ENCODE peak calls at places on chromosomes 4 and X, in seven cellular contexts. One of them, this sample, is unnamed.
A peak's percentile ranks its signal among the peaks of the same experiment; 100 is the strongest.

GRCh38 chr4:70564033-70564432 is 28.0 kb upstream of the AMBN start:
- DNase-seq in activated CD8-positive, alpha-beta memory T cell treated with anti-CD3 and anti-CD28 coated beads, Interleukin-2, amount 50 U/mL, for 4 hours: no peak
- DNase-seq in foreskin keratinocyte: no peak
- DNase-seq in aorta: no peak
- DNase-seq in nucleus accumbens: no peak
- DNase-seq in HS-5: no peak
- DNase-seq in T-cell: no peak
- DNase-seq in this sample: no peak

GRCh38 chrX:132294776-132295495 is 75.7 kb upstream of the RAP2C start:
- DNase-seq in activated CD8-positive, alpha-beta memory T cell treated with anti-CD3 and anti-CD28 coated beads, Interleukin-2, amount 50 U/mL, for 4 hours: no peak
- DNase-seq in foreskin keratinocyte: peak; percentile 17
- DNase-seq in aorta: no peak
- DNase-seq in nucleus accumbens: no peak
- DNase-seq in HS-5: no peak
- DNase-seq in T-cell: no peak
- DNase-seq in this sample: no peak

GRCh38 chr4:82905205-82905604 is 4.7 kb downstream of the THAP9 start:
- DNase-seq in activated CD8-positive, alpha-beta memory T cell treated with anti-CD3 and anti-CD28 coated beads, Interleukin-2, amount 50 U/mL, for 4 hours: no peak
- DNase-seq in foreskin keratinocyte: peak; percentile 69
- DNase-seq in aorta: no peak
- DNase-seq in nucleus accumbens: no peak
- DNase-seq in HS-5: no peak
- DNase-seq in T-cell: no peak
- DNase-seq in this sample: no peak

GRCh38 chrX:10397349-10397748 is 223.0 kb downstream of the MID1 start:
- DNase-seq in activated CD8-positive, alpha-beta memory T cell treated with anti-CD3 and anti-CD28 coated beads, Interleukin-2, amount 50 U/mL, for 4 hours: no peak
- DNase-seq in foreskin keratinocyte: no peak
- DNase-seq in aorta: no peak
- DNase-seq in nucleus accumbens: no peak
- DNase-seq in HS-5: no peak
- DNase-seq in T-cell: no peak
- DNase-seq in this sample: no peak

GRCh38 chr4:137660211-137660610 is 127.9 kb upstream of the PCDH18 start:
- DNase-seq in activated CD8-positive, alpha-beta memory T cell treated with anti-CD3 and anti-CD28 coated beads, Interleukin-2, amount 50 U/mL, for 4 hours: no peak
- DNase-seq in foreskin keratinocyte: no peak
- DNase-seq in aorta: no peak
- DNase-seq in nucleus accumbens: no peak
- DNase-seq in HS-5: no peak
- DNase-seq in T-cell: no peak
- DNase-seq in this sample: no peak

GRCh38 chrX:30906726-30907125 is 17.7 kb upstream of the TAB3 start:
- DNase-seq in activated CD8-positive, alpha-beta memory T cell treated with anti-CD3 and anti-CD28 coated beads, Interleukin-2, amount 50 U/mL, for 4 hours: no peak
- DNase-seq in foreskin keratinocyte: peak; percentile 71
- DNase-seq in aorta: no peak
- DNase-seq in nucleus accumbens: no peak
- DNase-seq in HS-5: peak; percentile 50
- DNase-seq in T-cell: no peak
- DNase-seq in this sample: no peak

GRCh38 chr4:30825008-30825765 is 105.0 kb downstream of the PCDH7 start:
- DNase-seq in activated CD8-positive, alpha-beta memory T cell treated with anti-CD3 and anti-CD28 coated beads, Interleukin-2, amount 50 U/mL, for 4 hours: no peak
- DNase-seq in foreskin keratinocyte: peak; percentile 35
- DNase-seq in aorta: no peak
- DNase-seq in nucleus accumbens: no peak
- DNase-seq in HS-5: no peak
- DNase-seq in T-cell: no peak
- DNase-seq in this sample: no peak

GRCh38 chr4:33025236-33025635 is 2305.1 kb downstream of the PCDH7 start:
- DNase-seq in activated CD8-positive, alpha-beta memory T cell treated with anti-CD3 and anti-CD28 coated beads, Interleukin-2, amount 50 U/mL, for 4 hours: no peak
- DNase-seq in foreskin keratinocyte: peak; percentile 20
- DNase-seq in aorta: no peak
- DNase-seq in nucleus accumbens: no peak
- DNase-seq in HS-5: no peak
- DNase-seq in T-cell: no peak
- DNase-seq in this sample: no peak

GRCh38 chr4:78428996-78429395 is 122.6 kb upstream of the ANXA3 start:
- DNase-seq in activated CD8-positive, alpha-beta memory T cell treated with anti-CD3 and anti-CD28 coated beads, Interleukin-2, amount 50 U/mL, for 4 hours: no peak
- DNase-seq in foreskin keratinocyte: no peak
- DNase-seq in aorta: no peak
- DNase-seq in nucleus accumbens: no peak
- DNase-seq in HS-5: no peak
- DNase-seq in T-cell: no peak
- DNase-seq in this sample: no peak

GRCh38 chrX:6777211-6778002 is 242.5 kb upstream of the VCX3A start:
- DNase-seq in activated CD8-positive, alpha-beta memory T cell treated with anti-CD3 and anti-CD28 coated beads, Interleukin-2, amount 50 U/mL, for 4 hours: no peak
- DNase-seq in foreskin keratinocyte: no peak
- DNase-seq in aorta: no peak
- DNase-seq in nucleus accumbens: no peak
- DNase-seq in HS-5: no peak
- DNase-seq in T-cell: no peak
- DNase-seq in this sample: no peak

GRCh38 chr4:166741709-166742108 is 492.6 kb downstream of the SPOCK3 start:
- DNase-seq in activated CD8-positive, alpha-beta memory T cell treated with anti-CD3 and anti-CD28 coated beads, Interleukin-2, amount 50 U/mL, for 4 hours: no peak
- DNase-seq in foreskin keratinocyte: no peak
- DNase-seq in aorta: no peak
- DNase-seq in nucleus accumbens: no peak
- DNase-seq in HS-5: no peak
- DNase-seq in T-cell: no peak
- DNase-seq in this sample: no peak

GRCh38 chr4:147396105-147396504 is 84.8 kb upstream of the EDNRA start:
- DNase-seq in activated CD8-positive, alpha-beta memory T cell treated with anti-CD3 and anti-CD28 coated beads, Interleukin-2, amount 50 U/mL, for 4 hours: no peak
- DNase-seq in foreskin keratinocyte: no peak
- DNase-seq in aorta: no peak
- DNase-seq in nucleus accumbens: no peak
- DNase-seq in HS-5: no peak
- DNase-seq in T-cell: no peak
- DNase-seq in this sample: no peak

GRCh38 chrX:16711219-16712115 is 1.0 kb downstream of the CTPS2 start:
- DNase-seq in activated CD8-positive, alpha-beta memory T cell treated with anti-CD3 and anti-CD28 coated beads, Interleukin-2, amount 50 U/mL, for 4 hours: no peak
- DNase-seq in foreskin keratinocyte: no peak
- DNase-seq in aorta: peak; percentile 73
- DNase-seq in nucleus accumbens: no peak
- DNase-seq in HS-5: no peak
- DNase-seq in T-cell: no peak
- DNase-seq in this sample: no peak

GRCh38 chr4:185016946-185017797 is 1.1 kb upstream of the HELT start:
- DNase-seq in activated CD8-positive, alpha-beta memory T cell treated with anti-CD3 and anti-CD28 coated beads, Interleukin-2, amount 50 U/mL, for 4 hours: no peak
- DNase-seq in foreskin keratinocyte: peak; percentile 34
- DNase-seq in aorta: no peak
- DNase-seq in nucleus accumbens: no peak
- DNase-seq in HS-5: no peak
- DNase-seq in T-cell: no peak
- DNase-seq in this sample: no peak

GRCh38 chr4:11198516-11199305 is 230.0 kb downstream of the HS3ST1 start:
- DNase-seq in activated CD8-positive, alpha-beta memory T cell treated with anti-CD3 and anti-CD28 coated beads, Interleukin-2, amount 50 U/mL, for 4 hours: no peak
- DNase-seq in foreskin keratinocyte: no peak
- DNase-seq in aorta: no peak
- DNase-seq in nucleus accumbens: no peak
- DNase-seq in HS-5: no peak
- DNase-seq in T-cell: no peak
- DNase-seq in this sample: no peak

GRCh38 chr4:17968721-17969120 is 52.8 kb downstream of the LCORL start:
- DNase-seq in activated CD8-positive, alpha-beta memory T cell treated with anti-CD3 and anti-CD28 coated beads, Interleukin-2, amount 50 U/mL, for 4 hours: no peak
- DNase-seq in foreskin keratinocyte: peak; percentile 81
- DNase-seq in aorta: no peak
- DNase-seq in nucleus accumbens: no peak
- DNase-seq in HS-5: no peak
- DNase-seq in T-cell: no peak
- DNase-seq in this sample: no peak

GRCh38 chr4:144968606-144969005 is 129.4 kb downstream of the ANAPC10 start:
- DNase-seq in activated CD8-positive, alpha-beta memory T cell treated with anti-CD3 and anti-CD28 coated beads, Interleukin-2, amount 50 U/mL, for 4 hours: no peak
- DNase-seq in foreskin keratinocyte: peak; percentile 55
- DNase-seq in aorta: no peak
- DNase-seq in nucleus accumbens: no peak
- DNase-seq in HS-5: no peak
- DNase-seq in T-cell: no peak
- DNase-seq in this sample: no peak

GRCh38 chr4:83010111-83010521 is 507 bp downstream of the LIN54 start:
- DNase-seq in activated CD8-positive, alpha-beta memory T cell treated with anti-CD3 and anti-CD28 coated beads, Interleukin-2, amount 50 U/mL, for 4 hours: no peak
- DNase-seq in foreskin keratinocyte: peak; percentile 32
- DNase-seq in aorta: no peak
- DNase-seq in nucleus accumbens: no peak
- DNase-seq in HS-5: no peak
- DNase-seq in T-cell: no peak
- DNase-seq in this sample: no peak

GRCh38 chr4:124722069-124722468 is 9.5 kb upstream of the ANKRD50 start:
- DNase-seq in activated CD8-positive, alpha-beta memory T cell treated with anti-CD3 and anti-CD28 coated beads, Interleukin-2, amount 50 U/mL, for 4 hours: no peak
- DNase-seq in foreskin keratinocyte: no peak
- DNase-seq in aorta: no peak
- DNase-seq in nucleus accumbens: no peak
- DNase-seq in HS-5: no peak
- DNase-seq in T-cell: no peak
- DNase-seq in this sample: no peak

This sample was measured in hippocampal formation.